ENCODE peak calls at places on chromosomes 16 and 17, in ten cellular contexts. One of them, this sample, is unnamed. For H3K4me1, the result is how much of the 10 kb centered on the place peaks cover.

GRCh38 chr16:70341600-70341999 is 5.1 kb upstream of the DDX19A start:
- DNase-seq in HCT116: no peak
- DNase-seq in psoas muscle: no peak
- DNase-seq in right lobe of liver: no peak
- DNase-seq in esophagus muscularis mucosa: no peak
- DNase-seq in neuronal stem cell: no peak
- DNase-seq in left lung: no peak
- DNase-seq in heart left ventricle: no peak
- DNase-seq in suprapubic skin: no peak
- DNase-seq in GM23338: peak
- DNase-seq in this sample: no peak

GRCh38 chr16:31265329-31266245 is 5.8 kb downstream of the ITGAM start:
- DNase-seq in HCT116: no peak
- DNase-seq in psoas muscle: peak
- DNase-seq in right lobe of liver: peak
- DNase-seq in esophagus muscularis mucosa: no peak
- DNase-seq in neuronal stem cell: no peak
- DNase-seq in left lung: peak
- DNase-seq in heart left ventricle: no peak
- DNase-seq in suprapubic skin: no peak
- DNase-seq in GM23338: peak
- DNase-seq in this sample: peak

GRCh38 chr17:72305472-72305871 is 184.7 kb downstream of the SOX9 start:
- DNase-seq in HCT116: no peak
- DNase-seq in psoas muscle: no peak
- DNase-seq in right lobe of liver: no peak
- DNase-seq in esophagus muscularis mucosa: no peak
- DNase-seq in neuronal stem cell: no peak
- DNase-seq in left lung: no peak
- DNase-seq in heart left ventricle: no peak
- DNase-seq in suprapubic skin: no peak
- DNase-seq in GM23338: no peak
- DNase-seq in this sample: no peak

GRCh38 chr17:14845562-14846335 is 419.4 kb downstream of the PMP22 start:
- DNase-seq in HCT116: no peak
- DNase-seq in psoas muscle: no peak
- DNase-seq in right lobe of liver: no peak
- DNase-seq in esophagus muscularis mucosa: no peak
- DNase-seq in neuronal stem cell: no peak
- DNase-seq in left lung: no peak
- DNase-seq in heart left ventricle: no peak
- DNase-seq in suprapubic skin: no peak
- DNase-seq in GM23338: no peak
- DNase-seq in this sample: no peak

GRCh38 chr17:78895322-78895721 is 7.7 kb downstream of the CEP295NL start:
- DNase-seq in HCT116: no peak
- DNase-seq in psoas muscle: no peak
- DNase-seq in right lobe of liver: no peak
- DNase-seq in esophagus muscularis mucosa: no peak
- DNase-seq in neuronal stem cell: no peak
- DNase-seq in left lung: no peak
- DNase-seq in heart left ventricle: no peak
- DNase-seq in suprapubic skin: no peak
- DNase-seq in GM23338: no peak
- DNase-seq in this sample: no peak

GRCh38 chr17:17201907-17202306 is 4.2 kb downstream of the PLD6 start:
- DNase-seq in HCT116: no peak
- DNase-seq in psoas muscle: no peak
- DNase-seq in right lobe of liver: no peak
- DNase-seq in esophagus muscularis mucosa: no peak
- DNase-seq in neuronal stem cell: no peak
- DNase-seq in left lung: no peak
- DNase-seq in heart left ventricle: peak
- DNase-seq in suprapubic skin: no peak
- DNase-seq in GM23338: no peak
- DNase-seq in this sample: no peak

GRCh38 chr16:8474576-8474975 is 115.7 kb downstream of the TMEM114 start:
- DNase-seq in HCT116: no peak
- DNase-seq in psoas muscle: no peak
- DNase-seq in right lobe of liver: no peak
- DNase-seq in esophagus muscularis mucosa: no peak
- DNase-seq in neuronal stem cell: no peak
- DNase-seq in left lung: no peak
- DNase-seq in heart left ventricle: no peak
- DNase-seq in suprapubic skin: no peak
- DNase-seq in GM23338: no peak
- DNase-seq in this sample: no peak

GRCh38 chr17:48322060-48322459 is 108.0 kb downstream of the SKAP1 start:
- DNase-seq in HCT116: no peak
- DNase-seq in psoas muscle: no peak
- DNase-seq in right lobe of liver: no peak
- DNase-seq in esophagus muscularis mucosa: no peak
- DNase-seq in neuronal stem cell: no peak
- DNase-seq in left lung: no peak
- DNase-seq in heart left ventricle: no peak
- DNase-seq in suprapubic skin: no peak
- DNase-seq in GM23338: no peak
- DNase-seq in this sample: no peak

GRCh38 chr17:68289936-68290267 is 1.0 kb downstream of the SLC16A6 start:
- DNase-seq in HCT116: no peak
- DNase-seq in psoas muscle: no peak
- DNase-seq in right lobe of liver: no peak
- DNase-seq in esophagus muscularis mucosa: no peak
- DNase-seq in neuronal stem cell: no peak
- DNase-seq in left lung: no peak
- DNase-seq in heart left ventricle: no peak
- DNase-seq in suprapubic skin: no peak
- DNase-seq in GM23338: no peak
- DNase-seq in this sample: no peak

GRCh38 chr17:68288375-68288774 is 2.6 kb downstream of the SLC16A6 start:
- DNase-seq in HCT116: no peak
- DNase-seq in psoas muscle: no peak
- DNase-seq in right lobe of liver: no peak
- DNase-seq in esophagus muscularis mucosa: no peak
- DNase-seq in neuronal stem cell: no peak
- DNase-seq in left lung: no peak
- DNase-seq in heart left ventricle: no peak
- DNase-seq in suprapubic skin: no peak
- DNase-seq in GM23338: no peak
- DNase-seq in this sample: peak

GRCh38 chr17:68288804-68289203 is 2.1 kb downstream of the SLC16A6 start:
- DNase-seq in HCT116: no peak
- DNase-seq in psoas muscle: no peak
- DNase-seq in right lobe of liver: no peak
- DNase-seq in esophagus muscularis mucosa: no peak
- DNase-seq in neuronal stem cell: no peak
- DNase-seq in left lung: peak
- DNase-seq in heart left ventricle: no peak
- DNase-seq in suprapubic skin: no peak
- DNase-seq in GM23338: peak
- DNase-seq in this sample: no peak

GRCh38 chr17:68290268-68290954 is 516 bp downstream of the SLC16A6 start:
- DNase-seq in HCT116: no peak
- DNase-seq in psoas muscle: peak
- DNase-seq in right lobe of liver: peak
- DNase-seq in esophagus muscularis mucosa: no peak
- DNase-seq in neuronal stem cell: no peak
- DNase-seq in left lung: peak
- DNase-seq in heart left ventricle: peak
- DNase-seq in suprapubic skin: no peak
- DNase-seq in GM23338: peak
- DNase-seq in this sample: peak

DNA sequence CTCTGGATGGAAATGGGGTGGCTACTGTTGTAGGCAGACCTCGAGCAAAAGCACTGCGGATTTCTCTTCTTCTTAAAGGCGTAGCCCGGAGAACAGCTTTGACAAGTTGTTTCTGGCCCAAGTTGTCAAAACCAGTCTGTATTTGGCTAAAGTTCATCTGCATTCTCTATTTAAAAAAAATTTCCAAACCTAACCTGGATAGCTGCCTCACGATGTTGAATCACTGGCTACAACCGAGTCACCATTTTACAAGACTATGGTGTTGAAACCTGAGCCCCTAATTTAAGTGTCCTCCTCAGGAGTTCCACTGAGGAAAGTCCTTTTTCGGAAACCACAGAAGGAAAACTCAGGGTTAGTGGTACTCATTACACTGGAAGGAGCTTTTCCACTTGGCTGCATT is 1.5 kb downstream of the SLC16A6 start:
- DNase-seq in HCT116: no peak
- DNase-seq in psoas muscle: no peak
- DNase-seq in right lobe of liver: no peak
- DNase-seq in esophagus muscularis mucosa: no peak
- DNase-seq in neuronal stem cell: no peak
- DNase-seq in left lung: no peak
- DNase-seq in heart left ventricle: no peak
- DNase-seq in suprapubic skin: no peak
- DNase-seq in GM23338: no peak
- DNase-seq in this sample: no peak
- H3K4me1 ChIP-seq in HCT116: half or more
- H3K4me1 ChIP-seq in psoas muscle: under half
- H3K4me1 ChIP-seq in right lobe of liver: under half
- H3K4me1 ChIP-seq in esophagus muscularis mucosa: under half
- H3K4me1 ChIP-seq in neuronal stem cell: under half
- H3K4me1 ChIP-seq in left lung: half or more
- H3K4me1 ChIP-seq in heart left ventricle: under half
- H3K4me1 ChIP-seq in suprapubic skin: under half
- H3K4me1 ChIP-seq in GM23338: under half
- H3K4me1 ChIP-seq in this sample: under half

GRCh38 chr17:76365256-76365903 is 11.7 kb upstream of the PRPSAP1 start:
- DNase-seq in HCT116: peak
- DNase-seq in psoas muscle: no peak
- DNase-seq in right lobe of liver: no peak
- DNase-seq in esophagus muscularis mucosa: no peak
- DNase-seq in neuronal stem cell: no peak
- DNase-seq in left lung: no peak
- DNase-seq in heart left ventricle: no peak
- DNase-seq in suprapubic skin: no peak
- DNase-seq in GM23338: peak
- DNase-seq in this sample: no peak

GRCh38 chr17:76366247-76366646 is 12.5 kb upstream of the PRPSAP1 start:
- DNase-seq in HCT116: no peak
- DNase-seq in psoas muscle: no peak
- DNase-seq in right lobe of liver: no peak
- DNase-seq in esophagus muscularis mucosa: no peak
- DNase-seq in neuronal stem cell: no peak
- DNase-seq in left lung: no peak
- DNase-seq in heart left ventricle: no peak
- DNase-seq in suprapubic skin: no peak
- DNase-seq in GM23338: peak
- DNase-seq in this sample: no peak

GRCh38 chr17:76368545-76368944 is 14.8 kb upstream of the PRPSAP1 start:
- DNase-seq in HCT116: no peak
- DNase-seq in psoas muscle: no peak
- DNase-seq in right lobe of liver: no peak
- DNase-seq in esophagus muscularis mucosa: no peak
- DNase-seq in neuronal stem cell: no peak
- DNase-seq in left lung: no peak
- DNase-seq in heart left ventricle: no peak
- DNase-seq in suprapubic skin: no peak
- DNase-seq in GM23338: peak
- DNase-seq in this sample: no peak

GRCh38 chr17:76369804-76370203 is 14.6 kb upstream of the SPHK1 start:
- DNase-seq in HCT116: no peak
- DNase-seq in psoas muscle: no peak
- DNase-seq in right lobe of liver: no peak
- DNase-seq in esophagus muscularis mucosa: no peak
- DNase-seq in neuronal stem cell: no peak
- DNase-seq in left lung: no peak
- DNase-seq in heart left ventricle: peak
- DNase-seq in suprapubic skin: no peak
- DNase-seq in GM23338: no peak
- DNase-seq in this sample: no peak

GRCh38 chr17:76367647-76368046 is 13.9 kb upstream of the PRPSAP1 start:
- DNase-seq in HCT116: no peak
- DNase-seq in psoas muscle: no peak
- DNase-seq in right lobe of liver: no peak
- DNase-seq in esophagus muscularis mucosa: no peak
- DNase-seq in neuronal stem cell: no peak
- DNase-seq in left lung: no peak
- DNase-seq in heart left ventricle: no peak
- DNase-seq in suprapubic skin: no peak
- DNase-seq in GM23338: no peak
- DNase-seq in this sample: no peak
- H3K4me1 ChIP-seq in HCT116: under half
- H3K4me1 ChIP-seq in psoas muscle: under half
- H3K4me1 ChIP-seq in right lobe of liver: under half
- H3K4me1 ChIP-seq in esophagus muscularis mucosa: under half
- H3K4me1 ChIP-seq in neuronal stem cell: under half
- H3K4me1 ChIP-seq in left lung: under half
- H3K4me1 ChIP-seq in heart left ventricle: under half
- H3K4me1 ChIP-seq in suprapubic skin: under half
- H3K4me1 ChIP-seq in GM23338: under half
- H3K4me1 ChIP-seq in this sample: under half

GRCh38 chr17:63986842-63987615 is 11.1 kb upstream of the PRR29 start:
- DNase-seq in HCT116: no peak
- DNase-seq in psoas muscle: no peak
- DNase-seq in right lobe of liver: no peak
- DNase-seq in esophagus muscularis mucosa: no peak
- DNase-seq in neuronal stem cell: no peak
- DNase-seq in left lung: no peak
- DNase-seq in heart left ventricle: no peak
- DNase-seq in suprapubic skin: no peak
- DNase-seq in GM23338: no peak
- DNase-seq in this sample: peak
- H3K4me1 ChIP-seq in HCT116: under half
- H3K4me1 ChIP-seq in psoas muscle: half or more
- H3K4me1 ChIP-seq in right lobe of liver: under half
- H3K4me1 ChIP-seq in esophagus muscularis mucosa: half or more
- H3K4me1 ChIP-seq in neuronal stem cell: under half
- H3K4me1 ChIP-seq in left lung: half or more
- H3K4me1 ChIP-seq in heart left ventricle: half or more
- H3K4me1 ChIP-seq in suprapubic skin: half or more
- H3K4me1 ChIP-seq in GM23338: under half
- H3K4me1 ChIP-seq in this sample: under half

DNA sequence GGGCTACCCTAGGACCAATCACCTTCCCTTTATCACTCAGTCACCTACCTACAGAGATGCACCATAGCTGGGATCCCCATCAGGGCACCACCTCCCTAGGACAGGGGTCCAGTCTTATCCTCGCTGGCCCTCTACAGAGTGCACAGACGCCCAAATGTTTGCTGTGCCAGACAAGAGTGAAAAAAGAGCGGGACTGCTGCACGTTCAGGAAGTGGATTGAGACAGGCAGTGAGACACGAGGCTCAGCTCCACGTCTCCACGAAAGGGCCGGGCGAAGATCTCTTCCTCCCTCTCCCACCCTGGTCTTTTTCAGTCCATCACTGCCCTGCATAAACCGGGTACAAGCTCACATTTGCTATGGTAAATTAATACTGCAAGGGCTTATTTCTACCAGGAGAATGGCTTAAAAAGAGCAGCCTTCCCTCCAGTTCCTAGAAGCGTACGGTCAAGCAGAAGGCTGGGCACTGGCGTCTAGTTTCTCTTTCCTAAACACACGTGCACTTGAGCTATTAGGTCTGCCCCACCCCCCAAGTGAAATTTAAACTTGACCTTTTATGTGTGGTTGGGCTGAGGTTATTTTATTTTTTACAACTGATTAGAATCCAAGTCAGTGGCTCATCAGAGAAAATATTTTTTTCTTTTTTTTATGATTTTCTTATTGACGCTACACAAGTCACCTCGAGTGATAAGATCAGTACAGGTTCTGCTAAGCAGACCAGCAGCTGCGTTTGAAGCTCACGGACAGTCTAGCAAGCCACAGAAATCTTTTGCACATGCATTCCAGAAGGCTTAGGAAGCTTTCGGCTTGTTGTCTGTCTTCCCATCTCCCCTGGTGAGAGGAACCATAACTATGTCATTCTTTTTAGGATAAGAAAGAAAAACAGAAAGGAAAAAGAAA is 95.3 kb downstream of the ZFHX3 start:
- DNase-seq in HCT116: no peak
- DNase-seq in psoas muscle: no peak
- DNase-seq in right lobe of liver: no peak
- DNase-seq in esophagus muscularis mucosa: no peak
- DNase-seq in neuronal stem cell: no peak
- DNase-seq in left lung: no peak
- DNase-seq in heart left ventricle: no peak
- DNase-seq in suprapubic skin: no peak
- DNase-seq in GM23338: no peak
- DNase-seq in this sample: no peak
- H3K4me1 ChIP-seq in HCT116: under half
- H3K4me1 ChIP-seq in psoas muscle: under half
- H3K4me1 ChIP-seq in right lobe of liver: under half
- H3K4me1 ChIP-seq in esophagus muscularis mucosa: under half
- H3K4me1 ChIP-seq in neuronal stem cell: under half
- H3K4me1 ChIP-seq in left lung: under half
- H3K4me1 ChIP-seq in heart left ventricle: under half
- H3K4me1 ChIP-seq in suprapubic skin: under half
- H3K4me1 ChIP-seq in GM23338: under half
- H3K4me1 ChIP-seq in this sample: under half

This sample was measured in Peyer's patch.